ENCODE peak calls at places on chromosomes 7 and 10, in five cellular contexts. S, W, Q, D and M are unnamed samples.

GRCh38 chr10:28681928-28682750 is 4.8 kb downstream of the BAMBI start:
- DNase-seq in S (no peak), W (no peak), Q (no peak), D (no peak), M (no peak)

GRCh38 chr7:132001166-132001565 is 444.7 kb upstream of the PODXL start:
- DNase-seq in S (no peak), W (no peak), Q (no peak), D (no peak), M (no peak)

GRCh38 chr10:117677239-117677638 is 134.7 kb downstream of the EMX2 start:
- DNase-seq in S (no peak), W (no peak), Q (no peak), D (no peak), M (no peak)

GRCh38 chr7:134327896-134328295 is 11.2 kb upstream of the SLC35B4 start:
- DNase-seq in S (peak; percentile 28), W (peak; percentile 59), Q (peak; percentile 45), D (peak; percentile 70), M (peak; percentile 15)

GRCh38 chr7:57199252-57199651 is 67.0 kb upstream of the ZNF479 start:
- DNase-seq in S (no peak), W (no peak), Q (no peak), D (no peak), M (no peak)

GRCh38 chr7:50418086-50418515 is 32.0 kb downstream of the FIGNL1 start:
- DNase-seq in S (peak; percentile 39), W (peak; percentile 60), Q (peak; percentile 75), D (peak; percentile 79), M (peak; percentile 68)

GRCh38 chr7:39847227-39847626 is 102.8 kb upstream of the CDK13 start:
- DNase-seq in S (no peak), W (no peak), Q (no peak), D (no peak), M (no peak)

GRCh38 chr7:151039850-151040548 is 8.3 kb upstream of the ASIC3 start:
- DNase-seq in S (no peak), W (no peak), Q (no peak), D (no peak), M (no peak)

GRCh38 chr7:150399861-150400778 is 21.0 kb downstream of the ZNF775 start:
- DNase-seq in S (peak; percentile 36), W (no peak), Q (peak; percentile 4), D (no peak), M (no peak)

GRCh38 chr10:26269754-26270153 is 53.2 kb downstream of the GAD2 start:
- DNase-seq in S (peak; percentile 9), W (no peak), Q (no peak), D (peak; percentile 55), M (no peak)

GRCh38 chr10:118307237-118307636 is 34.9 kb downstream of the FAM204A start:
- DNase-seq in S (no peak), W (no peak), Q (no peak), D (no peak), M (no peak)

GRCh38 chr10:14173706-14174594 is 156.8 kb downstream of the FRMD4A start:
- DNase-seq in S (peak; percentile 36), W (peak; percentile 18), Q (no peak), D (peak; percentile 25), M (peak; percentile 46)

GRCh38 chr7:31744294-31744874 is 57.4 kb downstream of the PPP1R17 start:
- DNase-seq in S (peak; percentile 30), W (no peak), Q (peak; percentile 65), D (peak; percentile 59), M (peak; percentile 51)

GRCh38 chr10:34134602-34135001 is 680.5 kb downstream of the PARD3 start:
- DNase-seq in S (no peak), W (no peak), Q (no peak), D (no peak), M (no peak)

GRCh38 chr10:98293550-98294269 is 25.7 kb upstream of the LOXL4 start:
- DNase-seq in S (no peak), W (no peak), Q (no peak), D (no peak), M (no peak)

GRCh38 chr10:124737708-124738107 is 6.5 kb downstream of the FAM53B start:
- DNase-seq in S (no peak), W (no peak), Q (no peak), D (no peak), M (no peak)

GRCh38 chr10:70903262-70903921 is 15.0 kb upstream of the PCBD1 start:
- DNase-seq in S (peak; percentile 42), W (peak; percentile 16), Q (peak; percentile 56), D (peak; percentile 37), M (peak; percentile 29)

GRCh38 chr10:63843107-63843506 is 321.9 kb downstream of the REEP3 start:
- DNase-seq in S (no peak), W (no peak), Q (no peak), D (no peak), M (no peak)

GRCh38 chr10:126001579-126001978 is 105.2 kb downstream of the FANK1 start:
- DNase-seq in S (peak; percentile 21), W (no peak), Q (no peak), D (no peak), M (no peak)

GRCh38 chr7:158582089-158582456 is 5.5 kb downstream of the PTPRN2 start:
- DNase-seq in S (no peak), W (no peak), Q (no peak), D (no peak), M (no peak)

GRCh38 chr10:86022906-86023305 is 343.7 kb downstream of the GRID1 start:
- DNase-seq in S (no peak), W (no peak), Q (no peak), D (no peak), M (no peak)
- H3K27ac ChIP-seq in S (no peak overlapping the region), W (no peak overlapping the region), Q (no peak overlapping the region), D (no peak overlapping the region), M (no peak overlapping the region)

GRCh38 chr10:5710854-5711253 is 26.2 kb downstream of the TASOR2 start:
- DNase-seq in S (no peak), W (no peak), Q (no peak), D (no peak), M (no peak)
- H3K27ac ChIP-seq in S (no peak overlapping the region), W (no peak overlapping the region), Q (no peak overlapping the region), D (no peak overlapping the region), M (no peak overlapping the region)

GRCh38 chr10:32148864-32149256 is 92.6 kb upstream of the KIF5B start:
- DNase-seq in S (no peak), W (no peak), Q (no peak), D (no peak), M (no peak)
- H3K27ac ChIP-seq in S (peak overlapping the region; percentile 61), W (no peak overlapping the region), Q (peak overlapping the region; percentile 53), D (no peak overlapping the region), M (no peak overlapping the region)

GRCh38 chr10:100835810-100836209 is 77.0 kb upstream of the SLF2 start:
- DNase-seq in S (no peak), W (no peak), Q (no peak), D (no peak), M (no peak)

GRCh38 chr10:100836891-100837290 is 75.9 kb upstream of the SLF2 start:
- DNase-seq in S (no peak), W (no peak), Q (no peak), D (no peak), M (no peak)

GRCh38 chr10:100838986-100839385 is 73.8 kb upstream of the SLF2 start:
- DNase-seq in S (no peak), W (no peak), Q (no peak), D (no peak), M (no peak)

GRCh38 chr10:100837300-100837699 is 75.5 kb upstream of the SLF2 start:
- DNase-seq in S (no peak), W (no peak), Q (no peak), D (no peak), M (no peak)

DNA sequence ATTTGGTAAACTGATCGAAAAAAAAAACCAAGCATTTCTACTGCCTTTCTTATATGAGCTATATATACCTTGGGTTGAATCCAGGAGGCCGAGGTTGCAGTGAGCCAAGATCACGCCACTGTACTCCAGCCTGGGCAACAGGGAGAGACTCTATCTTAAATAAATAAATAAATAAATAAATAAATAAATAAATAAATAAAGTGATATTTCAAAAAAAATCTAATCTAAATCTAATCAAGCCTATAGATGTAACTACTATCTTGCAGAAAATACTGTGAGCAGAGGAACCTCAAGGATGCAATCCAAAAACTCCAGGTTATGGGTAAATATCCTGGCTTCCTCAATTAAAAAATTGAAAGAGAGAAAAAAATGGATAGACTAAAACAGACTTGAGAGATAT is 71.2 kb upstream of the SLF2 start:
- DNase-seq in S (no peak), W (no peak), Q (no peak), D (no peak), M (no peak)
- H3K27ac ChIP-seq in S (no peak overlapping the region), W (no peak overlapping the region), Q (no peak overlapping the region), D (no peak overlapping the region), M (no peak overlapping the region)

GRCh38 chr7:140021603-140022002 is 41.1 kb downstream of the PARP12 start:
- DNase-seq in S (no peak), W (no peak), Q (no peak), D (no peak), M (no peak)
- H3K27ac ChIP-seq in S (no peak overlapping the region), W (no peak overlapping the region), Q (no peak overlapping the region), D (no peak overlapping the region), M (no peak overlapping the region)